ENCODE peak calls at places on chromosomes 16 and 17, in five cellular contexts. N is NCI-H1105 treated with DMSO at 0.1 percent for 48 hours, D is GM03348, B is skeletal muscle cell, M is amniotic epithelial cell. U is an unnamed sample.
A peak's percentile ranks its signal among the peaks of the same experiment; 100 is the strongest.

GRCh38 chr16:68365167-68365817 is 54.5 kb downstream of the PRMT7 start:
- DNase-seq in N (no peak), D (peak; percentile 69), B (no peak), M (no peak), U (no peak)

GRCh38 chr17:64373722-64374121 is 16.9 kb downstream of the PECAM1 start:
- DNase-seq in N (no peak), D (no peak), B (no peak), M (no peak), U (no peak)

GRCh38 chr17:16870253-16871245 is 101.4 kb downstream of the TNFRSF13B start:
- DNase-seq in N (no peak), D (no peak), B (no peak), M (no peak), U (no peak)

GRCh38 chr16:65667013-65667578 is 545.2 kb upstream of the CDH11 start:
- DNase-seq in N (no peak), D (peak; percentile 37), B (no peak), M (peak; percentile 62), U (no peak)

GRCh38 chr17:61335845-61336655 is 63.6 kb upstream of the TBX2 start:
- DNase-seq in N (peak; percentile 97), D (no peak), B (no peak), M (no peak), U (no peak)

GRCh38 chr16:87824016-87824990 is 45.0 kb downstream of the SLC7A5 start:
- DNase-seq in N (no peak), D (no peak), B (no peak), M (no peak), U (no peak)

GRCh38 chr17:68184141-68184571 is 63.7 kb upstream of the AMZ2 start:
- DNase-seq in N (no peak), D (no peak), B (no peak), M (no peak), U (no peak)

GRCh38 chr17:3039748-3040147 is 23.7 kb downstream of the OR1D5 start:
- DNase-seq in N (no peak), D (no peak), B (no peak), M (no peak), U (no peak)

GRCh38 chr16:13507530-13507929 is 412.4 kb upstream of the ERCC4 start:
- DNase-seq in N (no peak), D (no peak), B (no peak), M (no peak), U (no peak)

U was measured in naive B cell.